ENCODE peak calls at places on chromosomes 1 and 21, in eight cellular contexts. E is left ventricle myocardium inferior; A is A172; N is activated CD8-positive, alpha-beta memory T cell treated with anti-CD3 and anti-CD28 coated beads, Interleukin-2, amount 10 ng/mL, durations not matched to agents 7 days and 5 days; K is astrocyte of the spinal cord; R is hypothalamus; H is T-cell; S is right cardiac atrium. Y is an unnamed sample.
A peak's percentile ranks its signal among the peaks of the same experiment; 100 is the strongest.

GRCh38 chr1:42479621-42480020 is 16.5 kb downstream of the CCDC30 start:
- DNase-seq in S (peak; percentile 15), E (no peak), K (no peak), R (no peak), H (no peak), N (no peak), A (peak; percentile 37), Y (no peak)

GRCh38 chr1:12167493-12168429 is 970 bp downstream of the TNFRSF1B start:
- DNase-seq in R (no peak), K (no peak), A (no peak), E (no peak), S (no peak), N (no peak), H (no peak), Y (no peak)

GRCh38 chr1:32099426-32099825 is 8.4 kb upstream of the KPNA6 start:
- DNase-seq in K (no peak), R (no peak), H (no peak), S (no peak), E (no peak), A (no peak), N (no peak), Y (no peak)

GRCh38 chr21:34567574-34567973 is 47.3 kb downstream of the RCAN1 start:
- DNase-seq in R (no peak), E (no peak), K (no peak), S (no peak), N (no peak), A (no peak), H (no peak), Y (no peak)

GRCh38 chr1:176866011-176866410 is 298.5 kb downstream of the ASTN1 start:
- DNase-seq in A (no peak), E (no peak), S (no peak), N (no peak), R (no peak), K (no peak), H (no peak), Y (no peak)

GRCh38 chr21:24160528-24160927 is 1446.8 kb downstream of the MRPL39 start:
- DNase-seq in K (no peak), S (no peak), E (no peak), N (no peak), H (no peak), R (no peak), A (no peak), Y (no peak)

GRCh38 chr1:15952317-15953258 is 23.3 kb downstream of the ZBTB17 start:
- DNase-seq in A (peak; percentile 95), H (no peak), S (peak; percentile 54), E (no peak), K (peak; percentile 92), R (no peak), N (no peak), Y (no peak)

GRCh38 chr21:42356036-42356435 is 5.2 kb upstream of the TFF2 start:
- DNase-seq in A (no peak), N (no peak), R (no peak), S (no peak), H (no peak), K (no peak), E (no peak), Y (no peak)

GRCh38 chr1:59678809-59679228 is 135.9 kb upstream of the HOOK1 start:
- DNase-seq in S (no peak), R (no peak), A (peak; percentile 95), K (peak; percentile 98), N (no peak), E (no peak), H (no peak), Y (no peak)

GRCh38 chr1:202187040-202187671 is 6.4 kb upstream of the LGR6 start:
- DNase-seq in A (no peak), S (no peak), H (no peak), K (no peak), R (no peak), E (no peak), N (no peak), Y (no peak)

GRCh38 chr1:117308406-117308916 is 58.8 kb upstream of the MAN1A2 start:
- DNase-seq in K (no peak), H (no peak), N (no peak), S (no peak), R (no peak), A (no peak), E (no peak), Y (no peak)

GRCh38 chr21:31364265-31364945 is 20.3 kb upstream of the TIAM1 start:
- DNase-seq in K (no peak), S (no peak), R (no peak), E (no peak), A (no peak), N (no peak), H (no peak), Y (no peak)

GRCh38 chr1:109821221-109821669 is 57.5 kb upstream of the EPS8L3 start:
- DNase-seq in H (no peak), A (peak; percentile 94), K (peak; percentile 90), S (peak; percentile 70), E (no peak), R (no peak), N (peak; percentile 77), Y (no peak)

GRCh38 chr1:3017440-3018050 is 3.7 kb upstream of the ACTRT2 start:
- DNase-seq in A (no peak), K (no peak), N (no peak), S (no peak), E (peak; percentile 1), R (no peak), H (no peak), Y (no peak)

GRCh38 chr21:45481977-45482898 is 60.0 kb downstream of the SLC19A1 start:
- DNase-seq in A (no peak), R (no peak), N (no peak), H (no peak), E (no peak), K (no peak), S (peak; percentile 52), Y (no peak)

GRCh38 chr1:43666608-43667007 is 16.7 kb downstream of the KDM4A start:
- DNase-seq in N (no peak), H (no peak), E (no peak), S (no peak), K (peak; percentile 67), R (no peak), A (no peak), Y (no peak)

GRCh38 chr1:9230869-9231533 is 3.6 kb upstream of the H6PD start:
- DNase-seq in E (no peak), N (no peak), R (no peak), A (peak; percentile 20), H (no peak), S (no peak), K (no peak), Y (no peak)

GRCh38 chr1:14083706-14084105 is 383.7 kb downstream of the PRDM2 start:
- DNase-seq in N (no peak), A (no peak), K (no peak), R (no peak), S (no peak), H (no peak), E (no peak), Y (no peak)

GRCh38 chr1:156487862-156488261 is 12.7 kb downstream of the MEF2D start:
- DNase-seq in S (peak; percentile 21), E (no peak), R (no peak), K (no peak), H (no peak), N (peak; percentile 75), A (no peak), Y (peak; percentile 68)

GRCh38 chr1:2226525-2227340 is 1.4 kb upstream of the SKI start:
- DNase-seq in R (no peak), E (no peak), H (no peak), K (no peak), N (no peak), S (peak; percentile 79), A (no peak), Y (peak; percentile 21)

GRCh38 chr1:50970927-50971582 is 1.0 kb downstream of the CDKN2C start:
- DNase-seq in E (no peak), A (peak; percentile 10), H (no peak), N (no peak), K (peak; percentile 35), S (no peak), R (no peak), Y (no peak)

GRCh38 chr1:33170351-33171274 is 11.2 kb downstream of the TRIM62 start:
- DNase-seq in H (no peak), A (no peak), E (peak; percentile 75), K (no peak), S (peak; percentile 76), R (no peak), N (no peak), Y (no peak)

GRCh38 chr1:91124290-91124975 is 102.6 kb upstream of the ZNF644 start:
- DNase-seq in R (no peak), S (no peak), N (peak; percentile 42), H (no peak), E (no peak), A (no peak), K (no peak), Y (peak; percentile 3)

GRCh38 chr1:25750923-25751605 is 48.9 kb upstream of the SELENON start:
- DNase-seq in R (no peak), S (no peak), E (no peak), N (no peak), A (no peak), K (no peak), H (no peak), Y (no peak)

GRCh38 chr21:41064325-41064724 is 103.6 kb upstream of the BACE2 start:
- DNase-seq in E (no peak), H (no peak), N (no peak), K (no peak), S (peak; percentile 68), R (no peak), A (no peak), Y (no peak)

GRCh38 chr1:236848274-236848925 is 53.3 kb downstream of the MTR start:
- DNase-seq in R (no peak), S (no peak), N (no peak), E (no peak), H (no peak), A (no peak), K (no peak), Y (no peak)

GRCh38 chr1:85495556-85495955 is 30.6 kb upstream of the DDAH1 start:
- DNase-seq in K (peak; percentile 31), R (no peak), E (no peak), N (no peak), S (no peak), A (peak; percentile 76), H (no peak), Y (no peak)

GRCh38 chr1:228697209-228698016 is 37.9 kb upstream of the RHOU start:
- DNase-seq in H (no peak), K (peak; percentile 22), S (peak; percentile 93), A (peak; percentile 52), R (no peak), N (no peak), E (peak; percentile 42), Y (no peak)

GRCh38 chr1:185342672-185343259 is 25.7 kb upstream of the IVNS1ABP start:
- DNase-seq in S (no peak), N (no peak), R (no peak), K (no peak), E (no peak), A (no peak), H (no peak), Y (no peak)

GRCh38 chr1:105795741-105796140 is 1260.7 kb upstream of the PRMT6 start:
- DNase-seq in A (no peak), S (no peak), N (no peak), E (no peak), H (no peak), R (no peak), K (no peak), Y (no peak)

GRCh38 chr1:169949139-169949538 is 55.4 kb upstream of the SCYL3 start:
- DNase-seq in S (no peak), R (no peak), K (peak; percentile 74), N (no peak), E (no peak), H (no peak), A (no peak), Y (no peak)

GRCh38 chr1:177950506-177950905 is 19.4 kb downstream of the SEC16B start:
- DNase-seq in E (no peak), S (no peak), A (no peak), N (no peak), R (no peak), K (no peak), H (no peak), Y (no peak)

GRCh38 chr1:46996659-46997281 is 26.7 kb upstream of the CYP4X1 start:
- DNase-seq in E (no peak), A (peak; percentile 7), H (no peak), N (no peak), K (no peak), S (no peak), R (no peak), Y (no peak)

GRCh38 chr1:67947114-67947513 is 103.3 kb downstream of the DIRAS3 start:
- DNase-seq in R (no peak), S (no peak), H (no peak), A (no peak), N (no peak), K (no peak), E (peak; percentile 39), Y (no peak)

Y was measured in GM06990.